ENCODE peak calls at places on chromosomes 1 and 21, in nine cellular contexts. One of them, this sample, is unnamed.

GRCh38 chr1:110452330-110452729 is 1.4 kb downstream of the PROK1 start:
- DNase-seq in PC-3: no peak
- DNase-seq in breast epithelium: no peak
- DNase-seq in lower lobe of right lung: no peak
- DNase-seq in uterus: no peak
- DNase-seq in esophagus squamous epithelium: no peak
- DNase-seq in transverse colon: no peak
- DNase-seq in neuronal stem cell: no peak
- DNase-seq in kidney: peak; percentile 2
- DNase-seq in this sample: no peak

GRCh38 chr1:109959974-109960744 is 24.4 kb upstream of the AHCYL1 start:
- DNase-seq in PC-3: peak; percentile 85
- DNase-seq in breast epithelium: no peak
- DNase-seq in lower lobe of right lung: no peak
- DNase-seq in uterus: no peak
- DNase-seq in esophagus squamous epithelium: no peak
- DNase-seq in transverse colon: no peak
- DNase-seq in neuronal stem cell: peak; percentile 81
- DNase-seq in kidney: no peak
- DNase-seq in this sample: no peak

GRCh38 chr1:87226341-87226760 is 102.3 kb upstream of the LMO4 start:
- DNase-seq in PC-3: peak; percentile 96
- DNase-seq in breast epithelium: peak; percentile 68
- DNase-seq in lower lobe of right lung: peak; percentile 63
- DNase-seq in uterus: peak; percentile 69
- DNase-seq in esophagus squamous epithelium: no peak
- DNase-seq in transverse colon: peak; percentile 55
- DNase-seq in neuronal stem cell: peak; percentile 9
- DNase-seq in kidney: peak; percentile 95
- DNase-seq in this sample: peak; percentile 49

GRCh38 chr1:168408531-168409242 is 128.0 kb downstream of the TBX19 start:
- DNase-seq in PC-3: peak; percentile 95
- DNase-seq in breast epithelium: no peak
- DNase-seq in lower lobe of right lung: no peak
- DNase-seq in uterus: no peak
- DNase-seq in esophagus squamous epithelium: no peak
- DNase-seq in transverse colon: no peak
- DNase-seq in neuronal stem cell: no peak
- DNase-seq in kidney: no peak
- DNase-seq in this sample: no peak

GRCh38 chr1:214002472-214002871 is 14.7 kb downstream of the PROX1 start:
- DNase-seq in PC-3: peak; percentile 76
- DNase-seq in breast epithelium: no peak
- DNase-seq in lower lobe of right lung: no peak
- DNase-seq in uterus: no peak
- DNase-seq in esophagus squamous epithelium: no peak
- DNase-seq in transverse colon: no peak
- DNase-seq in neuronal stem cell: no peak
- DNase-seq in kidney: no peak
- DNase-seq in this sample: no peak

GRCh38 chr1:8116892-8117262 is 90.8 kb upstream of the ERRFI1 start:
- DNase-seq in PC-3: no peak
- DNase-seq in breast epithelium: no peak
- DNase-seq in lower lobe of right lung: peak; percentile 63
- DNase-seq in uterus: peak; percentile 74
- DNase-seq in esophagus squamous epithelium: no peak
- DNase-seq in transverse colon: peak; percentile 39
- DNase-seq in neuronal stem cell: no peak
- DNase-seq in kidney: peak; percentile 90
- DNase-seq in this sample: no peak

GRCh38 chr1:18556364-18556763 is 74.3 kb upstream of the PAX7 start:
- DNase-seq in PC-3: peak; percentile 45
- DNase-seq in breast epithelium: no peak
- DNase-seq in lower lobe of right lung: no peak
- DNase-seq in uterus: no peak
- DNase-seq in esophagus squamous epithelium: no peak
- DNase-seq in transverse colon: no peak
- DNase-seq in neuronal stem cell: no peak
- DNase-seq in kidney: no peak
- DNase-seq in this sample: no peak

GRCh38 chr1:45929257-45929687 is 125.9 kb downstream of the MAST2 start:
- DNase-seq in PC-3: peak; percentile 87
- DNase-seq in breast epithelium: no peak
- DNase-seq in lower lobe of right lung: no peak
- DNase-seq in uterus: no peak
- DNase-seq in esophagus squamous epithelium: no peak
- DNase-seq in transverse colon: no peak
- DNase-seq in neuronal stem cell: no peak
- DNase-seq in kidney: no peak
- DNase-seq in this sample: no peak

GRCh38 chr1:201562659-201563405 is 23.9 kb downstream of the NAV1 start:
- DNase-seq in PC-3: no peak
- DNase-seq in breast epithelium: no peak
- DNase-seq in lower lobe of right lung: peak; percentile 20
- DNase-seq in uterus: peak; percentile 49
- DNase-seq in esophagus squamous epithelium: no peak
- DNase-seq in transverse colon: no peak
- DNase-seq in neuronal stem cell: no peak
- DNase-seq in kidney: no peak
- DNase-seq in this sample: no peak

GRCh38 chr1:39919545-39919944 is 17.8 kb upstream of the MYCL start:
- DNase-seq in PC-3: peak; percentile 93
- DNase-seq in breast epithelium: no peak
- DNase-seq in lower lobe of right lung: peak; percentile 63
- DNase-seq in uterus: no peak
- DNase-seq in esophagus squamous epithelium: no peak
- DNase-seq in transverse colon: peak; percentile 56
- DNase-seq in neuronal stem cell: peak; percentile 38
- DNase-seq in kidney: no peak
- DNase-seq in this sample: no peak

GRCh38 chr1:186050360-186050759 is 316.2 kb downstream of the HMCN1 start:
- DNase-seq in PC-3: peak; percentile 79
- DNase-seq in breast epithelium: no peak
- DNase-seq in lower lobe of right lung: no peak
- DNase-seq in uterus: no peak
- DNase-seq in esophagus squamous epithelium: no peak
- DNase-seq in transverse colon: no peak
- DNase-seq in neuronal stem cell: no peak
- DNase-seq in kidney: no peak
- DNase-seq in this sample: no peak

GRCh38 chr1:83497563-83497962 is 501.4 kb downstream of the TTLL7 start:
- DNase-seq in PC-3: peak; percentile 13
- DNase-seq in breast epithelium: no peak
- DNase-seq in lower lobe of right lung: no peak
- DNase-seq in uterus: no peak
- DNase-seq in esophagus squamous epithelium: no peak
- DNase-seq in transverse colon: no peak
- DNase-seq in neuronal stem cell: no peak
- DNase-seq in kidney: no peak
- DNase-seq in this sample: no peak

GRCh38 chr1:119674835-119675289 is 26.8 kb upstream of the ZNF697 start:
- DNase-seq in PC-3: peak; percentile 90
- DNase-seq in breast epithelium: no peak
- DNase-seq in lower lobe of right lung: no peak
- DNase-seq in uterus: peak; percentile 32
- DNase-seq in esophagus squamous epithelium: no peak
- DNase-seq in transverse colon: peak; percentile 57
- DNase-seq in neuronal stem cell: no peak
- DNase-seq in kidney: no peak
- DNase-seq in this sample: no peak

GRCh38 chr1:42035205-42035829 is 116.6 kb upstream of the HIVEP3 start:
- DNase-seq in PC-3: peak; percentile 65
- DNase-seq in breast epithelium: peak; percentile 64
- DNase-seq in lower lobe of right lung: peak; percentile 66
- DNase-seq in uterus: no peak
- DNase-seq in esophagus squamous epithelium: no peak
- DNase-seq in transverse colon: no peak
- DNase-seq in neuronal stem cell: peak; percentile 67
- DNase-seq in kidney: peak; percentile 87
- DNase-seq in this sample: no peak

GRCh38 chr1:21814241-21814918 is 2.3 kb downstream of the LDLRAD2 start:
- DNase-seq in PC-3: no peak
- DNase-seq in breast epithelium: no peak
- DNase-seq in lower lobe of right lung: peak; percentile 58
- DNase-seq in uterus: no peak
- DNase-seq in esophagus squamous epithelium: no peak
- DNase-seq in transverse colon: peak; percentile 31
- DNase-seq in neuronal stem cell: peak; percentile 50
- DNase-seq in kidney: peak; percentile 79
- DNase-seq in this sample: no peak

GRCh38 chr1:182552527-182552926 is 36.5 kb downstream of the RNASEL start:
- DNase-seq in PC-3: no peak
- DNase-seq in breast epithelium: no peak
- DNase-seq in lower lobe of right lung: no peak
- DNase-seq in uterus: no peak
- DNase-seq in esophagus squamous epithelium: no peak
- DNase-seq in transverse colon: no peak
- DNase-seq in neuronal stem cell: no peak
- DNase-seq in kidney: no peak
- DNase-seq in this sample: no peak
- H3K4me3 ChIP-seq in PC-3: no peak overlapping the region
- H3K4me3 ChIP-seq in breast epithelium: no peak overlapping the region
- H3K4me3 ChIP-seq in lower lobe of right lung: no peak overlapping the region
- H3K4me3 ChIP-seq in uterus: no peak overlapping the region
- H3K4me3 ChIP-seq in esophagus squamous epithelium: no peak overlapping the region
- H3K4me3 ChIP-seq in transverse colon: no peak overlapping the region
- H3K4me3 ChIP-seq in neuronal stem cell: no peak overlapping the region
- H3K4me3 ChIP-seq in kidney: no peak overlapping the region
- H3K4me3 ChIP-seq in this sample: no peak overlapping the region

GRCh38 chr1:234270581-234271242 is 102.5 kb upstream of the COA6 start:
- DNase-seq in PC-3: peak; percentile 68
- DNase-seq in breast epithelium: no peak
- DNase-seq in lower lobe of right lung: no peak
- DNase-seq in uterus: no peak
- DNase-seq in esophagus squamous epithelium: no peak
- DNase-seq in transverse colon: no peak
- DNase-seq in neuronal stem cell: no peak
- DNase-seq in kidney: no peak
- DNase-seq in this sample: peak; percentile 34

GRCh38 chr1:234271243-234271606 is 102.0 kb upstream of the COA6 start:
- DNase-seq in PC-3: no peak
- DNase-seq in breast epithelium: no peak
- DNase-seq in lower lobe of right lung: no peak
- DNase-seq in uterus: no peak
- DNase-seq in esophagus squamous epithelium: no peak
- DNase-seq in transverse colon: no peak
- DNase-seq in neuronal stem cell: no peak
- DNase-seq in kidney: no peak
- DNase-seq in this sample: no peak

GRCh38 chr1:234272656-234273312 is 100.5 kb upstream of the COA6 start:
- DNase-seq in PC-3: no peak
- DNase-seq in breast epithelium: no peak
- DNase-seq in lower lobe of right lung: no peak
- DNase-seq in uterus: no peak
- DNase-seq in esophagus squamous epithelium: no peak
- DNase-seq in transverse colon: no peak
- DNase-seq in neuronal stem cell: no peak
- DNase-seq in kidney: no peak
- DNase-seq in this sample: no peak

GRCh38 chr1:234265861-234266260 is 107.4 kb upstream of the COA6 start:
- DNase-seq in PC-3: no peak
- DNase-seq in breast epithelium: no peak
- DNase-seq in lower lobe of right lung: no peak
- DNase-seq in uterus: no peak
- DNase-seq in esophagus squamous epithelium: no peak
- DNase-seq in transverse colon: no peak
- DNase-seq in neuronal stem cell: no peak
- DNase-seq in kidney: no peak
- DNase-seq in this sample: peak; percentile 10

GRCh38 chr1:234270103-234270502 is 103.2 kb upstream of the COA6 start:
- DNase-seq in PC-3: no peak
- DNase-seq in breast epithelium: no peak
- DNase-seq in lower lobe of right lung: no peak
- DNase-seq in uterus: no peak
- DNase-seq in esophagus squamous epithelium: no peak
- DNase-seq in transverse colon: no peak
- DNase-seq in neuronal stem cell: no peak
- DNase-seq in kidney: no peak
- DNase-seq in this sample: no peak
- H3K27ac ChIP-seq in PC-3: no peak overlapping the region
- H3K27ac ChIP-seq in breast epithelium: no peak overlapping the region
- H3K27ac ChIP-seq in lower lobe of right lung: no peak overlapping the region
- H3K27ac ChIP-seq in uterus: no peak overlapping the region
- H3K27ac ChIP-seq in esophagus squamous epithelium: no peak overlapping the region
- H3K27ac ChIP-seq in transverse colon: no peak overlapping the region
- H3K27ac ChIP-seq in neuronal stem cell: no peak overlapping the region
- H3K27ac ChIP-seq in kidney: no peak overlapping the region
- H3K27ac ChIP-seq in this sample: no peak overlapping the region

GRCh38 chr21:36028127-36029069 is 31.9 kb downstream of the SETD4 start:
- DNase-seq in PC-3: peak; percentile 89
- DNase-seq in breast epithelium: peak; percentile 81
- DNase-seq in lower lobe of right lung: peak; percentile 78
- DNase-seq in uterus: peak; percentile 77
- DNase-seq in esophagus squamous epithelium: peak; percentile 12
- DNase-seq in transverse colon: peak; percentile 77
- DNase-seq in neuronal stem cell: peak; percentile 81
- DNase-seq in kidney: no peak
- DNase-seq in this sample: no peak
- H3K4me3 ChIP-seq in PC-3: no peak overlapping the region
- H3K4me3 ChIP-seq in breast epithelium: no peak overlapping the region
- H3K4me3 ChIP-seq in lower lobe of right lung: no peak overlapping the region
- H3K4me3 ChIP-seq in uterus: no peak overlapping the region
- H3K4me3 ChIP-seq in esophagus squamous epithelium: no peak overlapping the region
- H3K4me3 ChIP-seq in transverse colon: no peak overlapping the region
- H3K4me3 ChIP-seq in neuronal stem cell: no peak overlapping the region
- H3K4me3 ChIP-seq in kidney: no peak overlapping the region
- H3K4me3 ChIP-seq in this sample: no peak overlapping the region

GRCh38 chr1:89873250-89873649 is 52.4 kb downstream of the LRRC8D start:
- DNase-seq in PC-3: no peak
- DNase-seq in breast epithelium: no peak
- DNase-seq in lower lobe of right lung: no peak
- DNase-seq in uterus: no peak
- DNase-seq in esophagus squamous epithelium: no peak
- DNase-seq in transverse colon: no peak
- DNase-seq in neuronal stem cell: no peak
- DNase-seq in kidney: no peak
- DNase-seq in this sample: no peak
- H3K27ac ChIP-seq in PC-3: no peak overlapping the region
- H3K27ac ChIP-seq in breast epithelium: no peak overlapping the region
- H3K27ac ChIP-seq in lower lobe of right lung: no peak overlapping the region
- H3K27ac ChIP-seq in uterus: no peak overlapping the region
- H3K27ac ChIP-seq in esophagus squamous epithelium: no peak overlapping the region
- H3K27ac ChIP-seq in transverse colon: no peak overlapping the region
- H3K27ac ChIP-seq in neuronal stem cell: no peak overlapping the region
- H3K27ac ChIP-seq in kidney: no peak overlapping the region
- H3K27ac ChIP-seq in this sample: no peak overlapping the region

DNA sequence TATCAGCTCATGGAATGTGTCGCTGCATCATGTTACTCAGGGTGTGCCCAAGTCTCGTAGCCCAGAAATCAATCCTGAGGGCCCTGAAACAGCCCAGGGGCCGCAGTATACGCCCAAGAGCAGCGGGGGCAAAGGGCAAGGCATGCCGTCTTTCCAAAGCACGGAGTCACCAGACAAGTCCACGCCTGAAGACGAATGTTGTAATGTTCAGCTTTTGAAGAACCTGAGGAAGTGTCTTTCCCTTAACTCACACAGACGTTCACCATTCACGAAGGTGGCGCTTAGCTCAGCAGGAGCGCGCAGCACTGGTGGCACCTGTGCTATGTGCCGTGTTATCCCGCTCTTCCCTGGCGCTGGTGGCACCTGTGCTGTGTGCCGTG is 18.8 kb upstream of the PWP2 start:
- DNase-seq in PC-3: no peak
- DNase-seq in breast epithelium: no peak
- DNase-seq in lower lobe of right lung: no peak
- DNase-seq in uterus: no peak
- DNase-seq in esophagus squamous epithelium: no peak
- DNase-seq in transverse colon: peak; percentile 83
- DNase-seq in neuronal stem cell: no peak
- DNase-seq in kidney: peak; percentile 30
- DNase-seq in this sample: no peak
- H3K4me3 ChIP-seq in PC-3: no peak overlapping the region
- H3K4me3 ChIP-seq in breast epithelium: no peak overlapping the region
- H3K4me3 ChIP-seq in lower lobe of right lung: no peak overlapping the region
- H3K4me3 ChIP-seq in uterus: no peak overlapping the region
- H3K4me3 ChIP-seq in esophagus squamous epithelium: no peak overlapping the region
- H3K4me3 ChIP-seq in transverse colon: no peak overlapping the region
- H3K4me3 ChIP-seq in neuronal stem cell: no peak overlapping the region
- H3K4me3 ChIP-seq in kidney: no peak overlapping the region
- H3K4me3 ChIP-seq in this sample: no peak overlapping the region

This sample was measured in vagina.